ENCODE peak calls at places on chromosomes 5 and 9, in five cellular contexts. M is NCI-H1930, T is brain microvascular endothelial cell, N is T-helper 1 cell, C is NCI-H510A treated with DMSO at 0.1 percent for 48 hours. E is an unnamed sample.

GRCh38 chr5:136992796-136993489 is 506.2 kb downstream of the SPOCK1 start:
- DNase-seq in T (no peak), N (no peak), C (no peak), M (no peak), E (no peak)

GRCh38 chr5:140967226-140967893 is 1.1 kb downstream of the PCDHAC2 start:
- DNase-seq in N (no peak), C (no peak), M (no peak), T (no peak), E (no peak)

GRCh38 chr5:61159070-61159469 is 3.2 kb downstream of the SMIM15 start:
- DNase-seq in N (no peak), T (no peak), M (no peak), C (no peak), E (peak)

GRCh38 chr5:75648712-75649111 is 37.5 kb downstream of the ANKDD1B start:
- DNase-seq in C (no peak), N (no peak), T (no peak), M (no peak), E (no peak)

GRCh38 chr5:175664723-175665122 is 6.9 kb downstream of the HRH2 start:
- DNase-seq in C (no peak), M (no peak), T (no peak), N (no peak), E (no peak)

GRCh38 chr9:101567725-101567993 is 27.1 kb downstream of the PPP3R2 start:
- DNase-seq in T (no peak), M (no peak), C (no peak), N (no peak), E (no peak)

GRCh38 chr9:105063665-105064247 is 135.8 kb upstream of the ABCA1 start:
- DNase-seq in M (no peak), T (peak), C (no peak), N (no peak), E (no peak)

GRCh38 chr5:117953272-117953671 is 1035.1 kb downstream of the DTWD2 start:
- DNase-seq in C (no peak), M (no peak), T (no peak), N (no peak), E (no peak)

GRCh38 chr9:101393135-101393534 is 5.3 kb downstream of the MRPL50 start:
- DNase-seq in C (no peak), T (no peak), N (no peak), M (no peak), E (no peak)

GRCh38 chr9:4793412-4794005 is 765 bp downstream of the RCL1 start:
- DNase-seq in T (peak), N (no peak), C (no peak), M (no peak), E (peak)

GRCh38 chr5:80097516-80097915 is 62.4 kb downstream of the THBS4 start:
- DNase-seq in T (no peak), N (no peak), M (no peak), C (no peak), E (no peak)

GRCh38 chr9:137029058-137029922 is 1.3 kb upstream of the ABCA2 start:
- DNase-seq in N (peak), C (peak), T (peak), M (peak), E (peak)

GRCh38 chr9:89218040-89218928 is 39.7 kb upstream of the SHC3 start:
- DNase-seq in N (no peak), C (no peak), M (no peak), T (no peak), E (no peak)

GRCh38 chr9:111833941-111834340 is 39.2 kb upstream of the SHOC1 start:
- DNase-seq in M (no peak), T (peak), N (no peak), C (no peak), E (no peak)

GRCh38 chr9:128421474-128422010 is 885 bp downstream of the CERCAM start:
- DNase-seq in T (peak), M (no peak), N (no peak), C (no peak), E (peak)

GRCh38 chr5:38118080-38118479 is 140.3 kb upstream of the EGFLAM start:
- DNase-seq in N (no peak), T (no peak), M (no peak), C (no peak), E (no peak)

GRCh38 chr5:88515881-88516819 is 247.5 kb upstream of the TMEM161B start:
- DNase-seq in C (peak), M (no peak), T (no peak), N (no peak), E (no peak)

GRCh38 chr9:100411472-100412270 is 15.3 kb upstream of the MSANTD3 start:
- DNase-seq in C (peak), M (peak), N (peak), T (peak), E (peak)

GRCh38 chr5:41869739-41870620 is at the start of gene OXCT1:
- DNase-seq in M (peak), C (peak), T (peak), N (peak), E (peak)

GRCh38 chr5:600551-601541 is 11.3 kb upstream of the CEP72 start:
- DNase-seq in C (peak), T (no peak), N (no peak), M (no peak), E (no peak)